ENCODE peak calls at places on chromosomes 13 and 19, in seven cellular contexts. D is A549, T is HCT116, H is K562, B is GM12878, C is HepG2, F is endothelial cell of umbilical vein. L is an unnamed sample.

GRCh38 chr13:28499579-28499978 is 4.7 kb upstream of the FLT1 start:
- DNase-seq in D (no peak), T (no peak), H (no peak), B (no peak), C (no peak), F (no peak), L (no peak)

GRCh38 chr19:47699360-47699917 is 13.8 kb upstream of the EHD2 start:
- DNase-seq in D (peak), T (no peak), H (peak), B (no peak), C (peak), F (peak), L (peak)

GRCh38 chr13:80612804-80613203 is 271.9 kb upstream of the SPRY2 start:
- DNase-seq in D (no peak), T (no peak), H (no peak), B (no peak), C (no peak), F (no peak), L (no peak)

GRCh38 chr13:94239135-94239534 is 240.3 kb downstream of the DCT start:
- DNase-seq in D (no peak), T (no peak), H (no peak), B (no peak), C (no peak), F (no peak), L (peak)

GRCh38 chr13:59176775-59177174 is 987.0 kb downstream of the DIAPH3 start:
- DNase-seq in D (no peak), T (no peak), H (peak), B (no peak), C (peak), F (no peak), L (peak)

GRCh38 chr13:33181264-33181663 is 104.3 kb downstream of the STARD13 start:
- DNase-seq in D (no peak), T (no peak), H (no peak), B (no peak), C (no peak), F (no peak), L (no peak)

GRCh38 chr19:36939153-36939552 is 23.0 kb downstream of the ZNF568 start:
- DNase-seq in D (no peak), T (no peak), H (no peak), B (no peak), C (no peak), F (no peak), L (peak)

GRCh38 chr13:87889241-87889640 is 218.1 kb downstream of the SLITRK5 start:
- DNase-seq in D (no peak), T (no peak), H (no peak), B (no peak), C (no peak), F (no peak), L (no peak)

GRCh38 chr19:10655457-10656312 is 1.5 kb downstream of the ILF3 start:
- DNase-seq in D (no peak), T (no peak), H (no peak), B (no peak), C (peak), F (peak), L (peak)

GRCh38 chr13:38303816-38304215 is 45.8 kb upstream of the UFM1 start:
- DNase-seq in D (no peak), T (no peak), H (no peak), B (no peak), C (no peak), F (no peak), L (no peak)

GRCh38 chr13:62014299-62014698 is 598.6 kb upstream of the PCDH20 start:
- DNase-seq in D (peak), T (peak), H (no peak), B (no peak), C (peak), F (peak), L (peak)

GRCh38 chr13:54261856-54262255 is 1233.2 kb downstream of the OLFM4 start:
- DNase-seq in D (no peak), T (no peak), H (no peak), B (no peak), C (no peak), F (no peak), L (no peak)

GRCh38 chr19:39467941-39468340 is 12.7 kb upstream of the TIMM50 start:
- DNase-seq in D (no peak), T (no peak), H (no peak), B (no peak), C (no peak), F (no peak), L (no peak)

GRCh38 chr19:18291590-18292459 is 10.4 kb upstream of the JUND start:
- DNase-seq in D (peak), T (no peak), H (peak), B (no peak), C (peak), F (peak), L (peak)

GRCh38 chr13:101529419-101529818 is 76.9 kb downstream of the ITGBL1 start:
- DNase-seq in D (no peak), T (no peak), H (no peak), B (no peak), C (no peak), F (no peak), L (no peak)

GRCh38 chr19:16927883-16928282 is 39.1 kb downstream of the F2RL3 start:
- DNase-seq in D (no peak), T (no peak), H (no peak), B (no peak), C (no peak), F (no peak), L (no peak)

GRCh38 chr19:681029-681626 is 4.9 kb downstream of the FSTL3 start:
- DNase-seq in D (no peak), T (no peak), H (peak), B (no peak), C (no peak), F (no peak), L (no peak)
- TF ChIP-seq MAX in D (no peak), T (no peak), H (no peak), B (no peak), C (no peak), F (peak), L (no peak)

DNA sequence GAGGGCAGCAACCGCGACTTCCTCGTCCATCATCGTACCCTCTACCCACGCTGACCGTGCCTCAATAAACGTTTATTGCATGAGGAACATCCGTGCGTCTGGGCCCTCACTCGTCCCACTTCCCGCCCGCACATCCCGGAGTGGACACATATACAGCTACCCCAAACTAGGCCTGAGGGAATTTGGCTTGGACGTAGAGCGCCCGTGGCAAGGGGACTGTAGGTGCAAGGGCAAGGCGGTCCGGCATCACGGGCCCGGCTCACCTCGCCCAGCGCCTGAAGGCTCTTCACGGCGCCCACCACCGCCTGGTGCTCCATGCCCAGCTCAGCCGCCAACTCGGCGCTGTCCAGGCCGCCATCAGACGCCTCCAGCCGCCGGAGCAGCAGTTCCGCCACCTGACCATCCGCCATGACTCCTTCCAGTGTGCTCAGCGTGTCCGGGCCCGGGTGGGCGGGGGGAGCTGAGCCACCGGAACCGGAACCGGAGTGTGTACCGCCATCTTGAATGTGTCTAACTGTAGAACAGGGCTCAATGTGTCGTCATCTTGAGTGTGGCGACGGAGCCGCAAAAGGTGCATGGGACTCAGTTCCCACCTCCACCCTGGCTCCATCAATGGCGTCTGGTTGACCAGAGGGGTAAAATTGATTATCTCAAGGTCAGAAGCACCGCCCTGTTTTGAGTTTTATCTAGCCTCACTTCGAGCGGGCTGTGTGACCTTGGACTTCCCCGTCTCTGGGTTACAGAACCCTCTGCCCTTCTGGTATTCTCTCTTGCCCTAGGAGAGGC is at the start of gene FARSA:
- DNase-seq in D (peak), T (peak), H (peak), B (peak), C (peak), F (peak), L (peak)
- TF ChIP-seq POLR2A in D (peak), T (peak), H (peak), B (peak), C (peak), F (peak), L (peak)

DNA sequence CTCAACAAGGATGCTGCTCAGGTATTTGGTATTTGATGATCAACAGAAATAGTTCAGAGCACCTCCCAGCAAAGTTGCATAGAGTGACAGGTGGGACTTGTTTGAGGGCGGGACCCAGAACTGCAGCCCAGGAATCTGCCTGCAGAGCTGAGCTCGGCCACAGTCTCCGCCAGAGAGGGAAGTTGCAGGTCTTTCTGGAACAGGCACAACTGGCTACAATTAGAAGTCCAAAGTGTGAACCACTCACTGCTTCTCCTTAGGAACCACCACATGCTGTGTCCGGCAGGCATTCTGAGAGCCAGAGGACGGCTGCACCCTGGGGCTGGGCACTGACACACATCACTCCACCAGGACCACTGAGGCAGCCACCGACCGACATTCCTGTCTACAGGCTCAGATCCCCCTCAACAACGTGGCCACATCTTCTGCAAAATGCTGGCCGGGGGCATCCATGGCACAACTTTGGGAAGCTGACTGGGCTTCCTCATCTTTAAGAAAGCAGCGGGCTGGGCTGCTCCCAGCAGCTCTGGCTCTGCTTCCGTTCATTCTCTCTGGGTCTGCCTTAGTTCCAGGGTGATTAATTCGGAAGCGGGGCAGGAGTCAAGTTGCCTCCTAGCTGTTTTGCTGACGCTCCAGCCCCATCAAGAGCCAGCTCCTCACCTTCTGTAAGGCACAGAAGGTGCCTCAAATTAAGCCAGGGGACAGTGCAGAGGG is 918 bp downstream of the SLC15A1 start:
- DNase-seq in D (no peak), T (no peak), H (no peak), B (no peak), C (no peak), F (peak), L (no peak)
- TF ChIP-seq CTCF in D (no peak), T (no peak), H (no peak), B (no peak), C (no peak), F (no peak), L (no peak)

GRCh38 chr19:48836089-48837017 is at the start of gene HSD17B14:
- DNase-seq in D (no peak), T (no peak), H (peak), B (no peak), C (no peak), F (peak), L (no peak)
- TF ChIP-seq MAX in D (peak), T (no peak), H (no peak), B (no peak), C (peak), F (no peak), L (no peak)

DNA sequence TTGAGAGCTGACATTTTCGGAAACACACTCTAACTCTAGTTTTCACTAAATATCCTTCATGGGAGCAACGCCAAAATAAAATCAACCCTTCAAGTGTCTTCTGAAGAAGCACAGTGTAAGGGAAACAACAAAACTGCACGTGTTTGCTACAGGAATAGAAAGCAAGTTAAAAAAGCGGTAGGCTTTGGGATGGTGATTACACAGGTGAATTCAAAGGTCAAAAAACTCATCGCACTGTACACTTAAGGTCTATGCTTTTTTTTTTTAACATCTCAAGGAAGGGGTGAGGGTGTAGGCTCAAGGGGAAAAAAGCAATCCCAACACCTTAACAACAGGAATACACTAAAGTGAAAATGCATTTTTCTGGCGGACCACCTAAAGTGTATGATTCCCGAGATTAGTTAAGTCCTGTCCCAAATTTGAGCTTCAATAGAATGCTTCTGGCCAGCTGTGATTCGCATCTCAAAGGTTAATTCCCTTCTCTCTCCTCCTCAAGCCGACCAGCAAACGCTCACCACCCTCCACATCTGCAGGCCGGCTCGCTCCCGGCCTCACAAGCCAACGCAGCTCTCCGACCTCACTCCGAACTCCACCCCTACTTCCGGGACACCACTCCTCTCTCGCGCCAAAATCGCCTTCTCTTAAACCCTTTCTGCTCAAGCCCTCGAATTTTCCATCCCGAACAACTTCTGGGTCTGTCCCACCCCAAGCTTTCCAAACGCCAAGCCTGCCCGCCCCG is 1.1 kb downstream of the ARGLU1 start:
- DNase-seq in D (peak), T (no peak), H (no peak), B (no peak), C (peak), F (peak), L (peak)
- TF ChIP-seq POLR2A in D (no peak), T (no peak), H (no peak), B (no peak), C (no peak), F (no peak), L (peak)

GRCh38 chr13:40589285-40590109 is 76.9 kb downstream of the FOXO1 start:
- DNase-seq in D (no peak), T (no peak), H (no peak), B (peak), C (peak), F (peak), L (peak)
- TF ChIP-seq CTCF in D (no peak), T (no peak), H (no peak), B (no peak), C (no peak), F (no peak), L (no peak)

GRCh38 chr13:113650731-113651148 is 7.3 kb downstream of the ATP4B start:
- DNase-seq in D (no peak), T (no peak), H (no peak), B (no peak), C (no peak), F (no peak), L (no peak)

GRCh38 chr13:113651511-113652403 is 6.2 kb downstream of the ATP4B start:
- DNase-seq in D (no peak), T (no peak), H (no peak), B (no peak), C (no peak), F (no peak), L (no peak)

GRCh38 chr13:113654175-113654560 is 3.8 kb downstream of the ATP4B start:
- DNase-seq in D (no peak), T (no peak), H (no peak), B (no peak), C (no peak), F (peak), L (no peak)

GRCh38 chr13:113653264-113654174 is 4.5 kb downstream of the ATP4B start:
- DNase-seq in D (no peak), T (no peak), H (no peak), B (no peak), C (no peak), F (no peak), L (no peak)

GRCh38 chr13:113652404-113653263 is 5.4 kb downstream of the ATP4B start:
- DNase-seq in D (no peak), T (no peak), H (no peak), B (no peak), C (no peak), F (no peak), L (no peak)
- TF ChIP-seq MAX in D (no peak), T (no peak), H (no peak), B (no peak), C (no peak), F (no peak), L (no peak)

L was measured in NB4.